ENCODE peak calls at places on chromosomes 11 and 22, in ten cellular contexts. One of them, this sample, is unnamed.
A peak's percentile ranks its signal among the peaks of the same experiment; 100 is the strongest.

GRCh38 chr11:118658372-118659313 is 20.8 kb downstream of the TREH start:
- DNase-seq in upper lobe of right lung: no peak
- DNase-seq in progenitor cell of endocrine pancreas: no peak
- DNase-seq in stimulated activated naive CD4-positive, alpha-beta T cell: no peak
- DNase-seq in stimulated activated CD8-positive, alpha-beta memory T cell treated with anti-CD3 and anti-CD28 coated beads, Interleukin-4, amount 100 ng/mL, for 4 hours: no peak
- DNase-seq in kidney tubule cell: peak; percentile 82
- DNase-seq in kidney glomerular epithelial cell: no peak
- DNase-seq in tibial nerve: no peak
- DNase-seq in iPS DF 19.7: no peak
- DNase-seq in uterus: peak; percentile 41
- DNase-seq in this sample: peak; percentile 30

GRCh38 chr11:72848846-72849466 is 34.7 kb downstream of the ATG16L2 start:
- DNase-seq in upper lobe of right lung: no peak
- DNase-seq in progenitor cell of endocrine pancreas: no peak
- DNase-seq in stimulated activated naive CD4-positive, alpha-beta T cell: peak; percentile 41
- DNase-seq in stimulated activated CD8-positive, alpha-beta memory T cell treated with anti-CD3 and anti-CD28 coated beads, Interleukin-4, amount 100 ng/mL, for 4 hours: no peak
- DNase-seq in kidney tubule cell: peak; percentile 34
- DNase-seq in kidney glomerular epithelial cell: peak; percentile 9
- DNase-seq in tibial nerve: no peak
- DNase-seq in iPS DF 19.7: no peak
- DNase-seq in uterus: no peak
- DNase-seq in this sample: peak; percentile 55

GRCh38 chr11:79087238-79087956 is 353.4 kb downstream of the TENM4 start:
- DNase-seq in upper lobe of right lung: no peak
- DNase-seq in progenitor cell of endocrine pancreas: no peak
- DNase-seq in stimulated activated naive CD4-positive, alpha-beta T cell: no peak
- DNase-seq in stimulated activated CD8-positive, alpha-beta memory T cell treated with anti-CD3 and anti-CD28 coated beads, Interleukin-4, amount 100 ng/mL, for 4 hours: no peak
- DNase-seq in kidney tubule cell: peak; percentile 92
- DNase-seq in kidney glomerular epithelial cell: peak; percentile 86
- DNase-seq in tibial nerve: no peak
- DNase-seq in iPS DF 19.7: peak; percentile 75
- DNase-seq in uterus: no peak
- DNase-seq in this sample: peak; percentile 29

GRCh38 chr11:12818333-12819015 is 144.3 kb downstream of the TEAD1 start:
- DNase-seq in upper lobe of right lung: no peak
- DNase-seq in progenitor cell of endocrine pancreas: no peak
- DNase-seq in stimulated activated naive CD4-positive, alpha-beta T cell: no peak
- DNase-seq in stimulated activated CD8-positive, alpha-beta memory T cell treated with anti-CD3 and anti-CD28 coated beads, Interleukin-4, amount 100 ng/mL, for 4 hours: no peak
- DNase-seq in kidney tubule cell: no peak
- DNase-seq in kidney glomerular epithelial cell: no peak
- DNase-seq in tibial nerve: no peak
- DNase-seq in iPS DF 19.7: no peak
- DNase-seq in uterus: no peak
- DNase-seq in this sample: no peak

GRCh38 chr11:35040221-35040942 is 98.6 kb upstream of the CD44 start:
- DNase-seq in upper lobe of right lung: no peak
- DNase-seq in progenitor cell of endocrine pancreas: no peak
- DNase-seq in stimulated activated naive CD4-positive, alpha-beta T cell: peak; percentile 64
- DNase-seq in stimulated activated CD8-positive, alpha-beta memory T cell treated with anti-CD3 and anti-CD28 coated beads, Interleukin-4, amount 100 ng/mL, for 4 hours: no peak
- DNase-seq in kidney tubule cell: peak; percentile 60
- DNase-seq in kidney glomerular epithelial cell: peak; percentile 20
- DNase-seq in tibial nerve: no peak
- DNase-seq in iPS DF 19.7: no peak
- DNase-seq in uterus: no peak
- DNase-seq in this sample: no peak

GRCh38 chr22:27378343-27378800 is 423.2 kb downstream of the MN1 start:
- DNase-seq in upper lobe of right lung: no peak
- DNase-seq in progenitor cell of endocrine pancreas: no peak
- DNase-seq in stimulated activated naive CD4-positive, alpha-beta T cell: no peak
- DNase-seq in stimulated activated CD8-positive, alpha-beta memory T cell treated with anti-CD3 and anti-CD28 coated beads, Interleukin-4, amount 100 ng/mL, for 4 hours: no peak
- DNase-seq in kidney tubule cell: no peak
- DNase-seq in kidney glomerular epithelial cell: no peak
- DNase-seq in tibial nerve: no peak
- DNase-seq in iPS DF 19.7: no peak
- DNase-seq in uterus: no peak
- DNase-seq in this sample: peak; percentile 16

GRCh38 chr11:65493367-65494176 is 5.3 kb upstream of the MALAT1 start:
- DNase-seq in upper lobe of right lung: peak; percentile 77
- DNase-seq in progenitor cell of endocrine pancreas: no peak
- DNase-seq in stimulated activated naive CD4-positive, alpha-beta T cell: no peak
- DNase-seq in stimulated activated CD8-positive, alpha-beta memory T cell treated with anti-CD3 and anti-CD28 coated beads, Interleukin-4, amount 100 ng/mL, for 4 hours: no peak
- DNase-seq in kidney tubule cell: peak; percentile 97
- DNase-seq in kidney glomerular epithelial cell: no peak
- DNase-seq in tibial nerve: peak; percentile 71
- DNase-seq in iPS DF 19.7: no peak
- DNase-seq in uterus: peak; percentile 75
- DNase-seq in this sample: peak; percentile 53

GRCh38 chr22:27513021-27513420 is 288.5 kb downstream of the MN1 start:
- DNase-seq in upper lobe of right lung: no peak
- DNase-seq in progenitor cell of endocrine pancreas: no peak
- DNase-seq in stimulated activated naive CD4-positive, alpha-beta T cell: no peak
- DNase-seq in stimulated activated CD8-positive, alpha-beta memory T cell treated with anti-CD3 and anti-CD28 coated beads, Interleukin-4, amount 100 ng/mL, for 4 hours: no peak
- DNase-seq in kidney tubule cell: no peak
- DNase-seq in kidney glomerular epithelial cell: no peak
- DNase-seq in tibial nerve: no peak
- DNase-seq in iPS DF 19.7: no peak
- DNase-seq in uterus: no peak
- DNase-seq in this sample: no peak

GRCh38 chr11:69680688-69681087 is 5.5 kb upstream of the LTO1 start:
- DNase-seq in upper lobe of right lung: peak; percentile 10
- DNase-seq in progenitor cell of endocrine pancreas: no peak
- DNase-seq in stimulated activated naive CD4-positive, alpha-beta T cell: no peak
- DNase-seq in stimulated activated CD8-positive, alpha-beta memory T cell treated with anti-CD3 and anti-CD28 coated beads, Interleukin-4, amount 100 ng/mL, for 4 hours: no peak
- DNase-seq in kidney tubule cell: no peak
- DNase-seq in kidney glomerular epithelial cell: no peak
- DNase-seq in tibial nerve: no peak
- DNase-seq in iPS DF 19.7: no peak
- DNase-seq in uterus: no peak
- DNase-seq in this sample: no peak

GRCh38 chr11:8110396-8110795 is 29.4 kb downstream of the TUB start:
- DNase-seq in upper lobe of right lung: no peak
- DNase-seq in progenitor cell of endocrine pancreas: no peak
- DNase-seq in stimulated activated naive CD4-positive, alpha-beta T cell: no peak
- DNase-seq in stimulated activated CD8-positive, alpha-beta memory T cell treated with anti-CD3 and anti-CD28 coated beads, Interleukin-4, amount 100 ng/mL, for 4 hours: no peak
- DNase-seq in kidney tubule cell: no peak
- DNase-seq in kidney glomerular epithelial cell: no peak
- DNase-seq in tibial nerve: no peak
- DNase-seq in iPS DF 19.7: no peak
- DNase-seq in uterus: no peak
- DNase-seq in this sample: peak; percentile 70

GRCh38 chr11:19311306-19312030 is 70.7 kb upstream of the E2F8 start:
- DNase-seq in upper lobe of right lung: no peak
- DNase-seq in progenitor cell of endocrine pancreas: peak; percentile 59
- DNase-seq in stimulated activated naive CD4-positive, alpha-beta T cell: no peak
- DNase-seq in stimulated activated CD8-positive, alpha-beta memory T cell treated with anti-CD3 and anti-CD28 coated beads, Interleukin-4, amount 100 ng/mL, for 4 hours: peak; percentile 2
- DNase-seq in kidney tubule cell: peak; percentile 45
- DNase-seq in kidney glomerular epithelial cell: peak; percentile 42
- DNase-seq in tibial nerve: peak; percentile 66
- DNase-seq in iPS DF 19.7: peak; percentile 12
- DNase-seq in uterus: peak; percentile 28
- DNase-seq in this sample: peak; percentile 62

GRCh38 chr22:39259698-39260097 is 14.9 kb upstream of the PDGFB start:
- DNase-seq in upper lobe of right lung: no peak
- DNase-seq in progenitor cell of endocrine pancreas: no peak
- DNase-seq in stimulated activated naive CD4-positive, alpha-beta T cell: no peak
- DNase-seq in stimulated activated CD8-positive, alpha-beta memory T cell treated with anti-CD3 and anti-CD28 coated beads, Interleukin-4, amount 100 ng/mL, for 4 hours: no peak
- DNase-seq in kidney tubule cell: peak; percentile 58
- DNase-seq in kidney glomerular epithelial cell: no peak
- DNase-seq in tibial nerve: no peak
- DNase-seq in iPS DF 19.7: no peak
- DNase-seq in uterus: no peak
- DNase-seq in this sample: peak; percentile 75

GRCh38 chr22:47994045-47994444 is 1231.6 kb downstream of the TBC1D22A start:
- DNase-seq in upper lobe of right lung: no peak
- DNase-seq in progenitor cell of endocrine pancreas: no peak
- DNase-seq in stimulated activated naive CD4-positive, alpha-beta T cell: no peak
- DNase-seq in stimulated activated CD8-positive, alpha-beta memory T cell treated with anti-CD3 and anti-CD28 coated beads, Interleukin-4, amount 100 ng/mL, for 4 hours: no peak
- DNase-seq in kidney tubule cell: no peak
- DNase-seq in kidney glomerular epithelial cell: no peak
- DNase-seq in tibial nerve: no peak
- DNase-seq in iPS DF 19.7: no peak
- DNase-seq in uterus: no peak
- DNase-seq in this sample: no peak

GRCh38 chr11:66904055-66904454 is 47.2 kb downstream of the LRFN4 start:
- DNase-seq in upper lobe of right lung: no peak
- DNase-seq in progenitor cell of endocrine pancreas: no peak
- DNase-seq in stimulated activated naive CD4-positive, alpha-beta T cell: no peak
- DNase-seq in stimulated activated CD8-positive, alpha-beta memory T cell treated with anti-CD3 and anti-CD28 coated beads, Interleukin-4, amount 100 ng/mL, for 4 hours: no peak
- DNase-seq in kidney tubule cell: peak; percentile 53
- DNase-seq in kidney glomerular epithelial cell: peak; percentile 10
- DNase-seq in tibial nerve: no peak
- DNase-seq in iPS DF 19.7: no peak
- DNase-seq in uterus: no peak
- DNase-seq in this sample: peak; percentile 27

GRCh38 chr11:107197932-107198331 is 179.7 kb upstream of the GUCY1A2 start:
- DNase-seq in upper lobe of right lung: no peak
- DNase-seq in progenitor cell of endocrine pancreas: no peak
- DNase-seq in stimulated activated naive CD4-positive, alpha-beta T cell: no peak
- DNase-seq in stimulated activated CD8-positive, alpha-beta memory T cell treated with anti-CD3 and anti-CD28 coated beads, Interleukin-4, amount 100 ng/mL, for 4 hours: no peak
- DNase-seq in kidney tubule cell: no peak
- DNase-seq in kidney glomerular epithelial cell: no peak
- DNase-seq in tibial nerve: no peak
- DNase-seq in iPS DF 19.7: no peak
- DNase-seq in uterus: no peak
- DNase-seq in this sample: no peak

GRCh38 chr11:19952101-19952605 is 208.1 kb downstream of the DBX1 start:
- DNase-seq in upper lobe of right lung: no peak
- DNase-seq in progenitor cell of endocrine pancreas: no peak
- DNase-seq in stimulated activated naive CD4-positive, alpha-beta T cell: no peak
- DNase-seq in stimulated activated CD8-positive, alpha-beta memory T cell treated with anti-CD3 and anti-CD28 coated beads, Interleukin-4, amount 100 ng/mL, for 4 hours: no peak
- DNase-seq in kidney tubule cell: no peak
- DNase-seq in kidney glomerular epithelial cell: no peak
- DNase-seq in tibial nerve: no peak
- DNase-seq in iPS DF 19.7: no peak
- DNase-seq in uterus: no peak
- DNase-seq in this sample: peak; percentile 38

GRCh38 chr22:41009222-41009948 is 58.2 kb downstream of the RBX1 start:
- DNase-seq in upper lobe of right lung: peak; percentile 68
- DNase-seq in progenitor cell of endocrine pancreas: no peak
- DNase-seq in stimulated activated naive CD4-positive, alpha-beta T cell: no peak
- DNase-seq in stimulated activated CD8-positive, alpha-beta memory T cell treated with anti-CD3 and anti-CD28 coated beads, Interleukin-4, amount 100 ng/mL, for 4 hours: no peak
- DNase-seq in kidney tubule cell: no peak
- DNase-seq in kidney glomerular epithelial cell: no peak
- DNase-seq in tibial nerve: no peak
- DNase-seq in iPS DF 19.7: no peak
- DNase-seq in uterus: no peak
- DNase-seq in this sample: peak; percentile 75

GRCh38 chr11:47689480-47689879 is 25.7 kb downstream of the AGBL2 start:
- DNase-seq in upper lobe of right lung: no peak
- DNase-seq in progenitor cell of endocrine pancreas: no peak
- DNase-seq in stimulated activated naive CD4-positive, alpha-beta T cell: no peak
- DNase-seq in stimulated activated CD8-positive, alpha-beta memory T cell treated with anti-CD3 and anti-CD28 coated beads, Interleukin-4, amount 100 ng/mL, for 4 hours: no peak
- DNase-seq in kidney tubule cell: no peak
- DNase-seq in kidney glomerular epithelial cell: no peak
- DNase-seq in tibial nerve: no peak
- DNase-seq in iPS DF 19.7: no peak
- DNase-seq in uterus: no peak
- DNase-seq in this sample: no peak

GRCh38 chr22:17980013-17980510 is 44.3 kb downstream of the MICAL3 start:
- DNase-seq in upper lobe of right lung: no peak
- DNase-seq in progenitor cell of endocrine pancreas: no peak
- DNase-seq in stimulated activated naive CD4-positive, alpha-beta T cell: no peak
- DNase-seq in stimulated activated CD8-positive, alpha-beta memory T cell treated with anti-CD3 and anti-CD28 coated beads, Interleukin-4, amount 100 ng/mL, for 4 hours: no peak
- DNase-seq in kidney tubule cell: no peak
- DNase-seq in kidney glomerular epithelial cell: no peak
- DNase-seq in tibial nerve: no peak
- DNase-seq in iPS DF 19.7: no peak
- DNase-seq in uterus: no peak
- DNase-seq in this sample: peak; percentile 62

This sample was measured in NCI-H69.